ENCODE peak calls at places on chromosomes 3 and 15, in nine cellular contexts. One of them, this sample, is unnamed.

GRCh38 chr3:39917060-39917773 is 107.8 kb downstream of the MYRIP start:
- DNase-seq in heart right ventricle: no peak
- DNase-seq in heart left ventricle: no peak
- DNase-seq in astrocyte of the spinal cord: peak; percentile 7
- DNase-seq in cardiac fibroblast: peak; percentile 57
- DNase-seq in psoas muscle: no peak
- DNase-seq in Caco-2: no peak
- DNase-seq in choroid plexus epithelial cell: no peak
- DNase-seq in upper lobe of left lung: no peak
- DNase-seq in this sample: no peak

GRCh38 chr3:48747703-48748102 is 30.7 kb upstream of the IP6K2 start:
- DNase-seq in heart right ventricle: peak; percentile 41
- DNase-seq in heart left ventricle: no peak
- DNase-seq in astrocyte of the spinal cord: no peak
- DNase-seq in cardiac fibroblast: no peak
- DNase-seq in psoas muscle: peak; percentile 86
- DNase-seq in Caco-2: no peak
- DNase-seq in choroid plexus epithelial cell: no peak
- DNase-seq in upper lobe of left lung: no peak
- DNase-seq in this sample: peak; percentile 33

GRCh38 chr3:15102833-15103232 is 3.9 kb upstream of the RBSN start:
- DNase-seq in heart right ventricle: peak; percentile 46
- DNase-seq in heart left ventricle: no peak
- DNase-seq in astrocyte of the spinal cord: no peak
- DNase-seq in cardiac fibroblast: peak; percentile 26
- DNase-seq in psoas muscle: no peak
- DNase-seq in Caco-2: no peak
- DNase-seq in choroid plexus epithelial cell: no peak
- DNase-seq in upper lobe of left lung: no peak
- DNase-seq in this sample: peak; percentile 72

GRCh38 chr3:19077388-19077787 is 70.9 kb upstream of the KCNH8 start:
- DNase-seq in heart right ventricle: no peak
- DNase-seq in heart left ventricle: no peak
- DNase-seq in astrocyte of the spinal cord: no peak
- DNase-seq in cardiac fibroblast: no peak
- DNase-seq in psoas muscle: no peak
- DNase-seq in Caco-2: no peak
- DNase-seq in choroid plexus epithelial cell: no peak
- DNase-seq in upper lobe of left lung: no peak
- DNase-seq in this sample: no peak

GRCh38 chr3:163476179-163476578 is 1602.1 kb downstream of the SI start:
- DNase-seq in heart right ventricle: no peak
- DNase-seq in heart left ventricle: no peak
- DNase-seq in astrocyte of the spinal cord: peak; percentile 2
- DNase-seq in cardiac fibroblast: peak; percentile 2
- DNase-seq in psoas muscle: no peak
- DNase-seq in Caco-2: peak; percentile 13
- DNase-seq in choroid plexus epithelial cell: peak; percentile 10
- DNase-seq in upper lobe of left lung: no peak
- DNase-seq in this sample: peak; percentile 80

GRCh38 chr15:66858423-66859207 is 156.6 kb downstream of the SMAD6 start:
- DNase-seq in heart right ventricle: no peak
- DNase-seq in heart left ventricle: no peak
- DNase-seq in astrocyte of the spinal cord: no peak
- DNase-seq in cardiac fibroblast: peak; percentile 40
- DNase-seq in psoas muscle: no peak
- DNase-seq in Caco-2: no peak
- DNase-seq in choroid plexus epithelial cell: no peak
- DNase-seq in upper lobe of left lung: no peak
- DNase-seq in this sample: no peak

GRCh38 chr15:66849746-66850077 is 147.7 kb downstream of the SMAD6 start:
- DNase-seq in heart right ventricle: no peak
- DNase-seq in heart left ventricle: no peak
- DNase-seq in astrocyte of the spinal cord: no peak
- DNase-seq in cardiac fibroblast: no peak
- DNase-seq in psoas muscle: no peak
- DNase-seq in Caco-2: no peak
- DNase-seq in choroid plexus epithelial cell: no peak
- DNase-seq in upper lobe of left lung: peak; percentile 2
- DNase-seq in this sample: no peak

GRCh38 chr15:88954431-88955277 is 41.5 kb upstream of the MFGE8 start:
- DNase-seq in heart right ventricle: peak; percentile 53
- DNase-seq in heart left ventricle: peak; percentile 67
- DNase-seq in astrocyte of the spinal cord: peak; percentile 11
- DNase-seq in cardiac fibroblast: peak; percentile 75
- DNase-seq in psoas muscle: peak; percentile 73
- DNase-seq in Caco-2: no peak
- DNase-seq in choroid plexus epithelial cell: peak; percentile 81
- DNase-seq in upper lobe of left lung: no peak
- DNase-seq in this sample: no peak

GRCh38 chr3:100245932-100246331 is 14.9 kb upstream of the TBC1D23 start:
- DNase-seq in heart right ventricle: no peak
- DNase-seq in heart left ventricle: no peak
- DNase-seq in astrocyte of the spinal cord: peak; percentile 46
- DNase-seq in cardiac fibroblast: peak; percentile 52
- DNase-seq in psoas muscle: no peak
- DNase-seq in Caco-2: no peak
- DNase-seq in choroid plexus epithelial cell: peak; percentile 66
- DNase-seq in upper lobe of left lung: no peak
- DNase-seq in this sample: no peak

GRCh38 chr3:45182915-45183881 is 37.0 kb upstream of the CDCP1 start:
- DNase-seq in heart right ventricle: no peak
- DNase-seq in heart left ventricle: no peak
- DNase-seq in astrocyte of the spinal cord: peak; percentile 80
- DNase-seq in cardiac fibroblast: peak; percentile 77
- DNase-seq in psoas muscle: no peak
- DNase-seq in Caco-2: peak; percentile 62
- DNase-seq in choroid plexus epithelial cell: peak; percentile 88
- DNase-seq in upper lobe of left lung: peak; percentile 84
- DNase-seq in this sample: peak; percentile 42

GRCh38 chr15:90851945-90852344 is 16.4 kb upstream of the FURIN start:
- DNase-seq in heart right ventricle: no peak
- DNase-seq in heart left ventricle: no peak
- DNase-seq in astrocyte of the spinal cord: no peak
- DNase-seq in cardiac fibroblast: no peak
- DNase-seq in psoas muscle: no peak
- DNase-seq in Caco-2: no peak
- DNase-seq in choroid plexus epithelial cell: no peak
- DNase-seq in upper lobe of left lung: no peak
- DNase-seq in this sample: no peak

GRCh38 chr15:90400759-90401314 is 12.8 kb downstream of the IQGAP1 start:
- DNase-seq in heart right ventricle: peak; percentile 85
- DNase-seq in heart left ventricle: peak; percentile 63
- DNase-seq in astrocyte of the spinal cord: peak; percentile 97
- DNase-seq in cardiac fibroblast: peak; percentile 97
- DNase-seq in psoas muscle: peak; percentile 75
- DNase-seq in Caco-2: peak; percentile 84
- DNase-seq in choroid plexus epithelial cell: peak; percentile 97
- DNase-seq in upper lobe of left lung: peak; percentile 88
- DNase-seq in this sample: peak; percentile 79

GRCh38 chr15:64842986-64843561 is 1.4 kb downstream of the PLEKHO2 start:
- DNase-seq in heart right ventricle: peak; percentile 66
- DNase-seq in heart left ventricle: peak; percentile 79
- DNase-seq in astrocyte of the spinal cord: peak; percentile 49
- DNase-seq in cardiac fibroblast: peak; percentile 69
- DNase-seq in psoas muscle: peak; percentile 81
- DNase-seq in Caco-2: no peak
- DNase-seq in choroid plexus epithelial cell: peak; percentile 68
- DNase-seq in upper lobe of left lung: peak; percentile 77
- DNase-seq in this sample: no peak

GRCh38 chr3:146818866-146819265 is 213.7 kb upstream of the PLSCR5 start:
- DNase-seq in heart right ventricle: no peak
- DNase-seq in heart left ventricle: no peak
- DNase-seq in astrocyte of the spinal cord: no peak
- DNase-seq in cardiac fibroblast: no peak
- DNase-seq in psoas muscle: no peak
- DNase-seq in Caco-2: no peak
- DNase-seq in choroid plexus epithelial cell: no peak
- DNase-seq in upper lobe of left lung: no peak
- DNase-seq in this sample: no peak

GRCh38 chr15:62822228-62822627 is 220.3 kb upstream of the TPM1 start:
- DNase-seq in heart right ventricle: no peak
- DNase-seq in heart left ventricle: no peak
- DNase-seq in astrocyte of the spinal cord: no peak
- DNase-seq in cardiac fibroblast: no peak
- DNase-seq in psoas muscle: no peak
- DNase-seq in Caco-2: no peak
- DNase-seq in choroid plexus epithelial cell: no peak
- DNase-seq in upper lobe of left lung: no peak
- DNase-seq in this sample: no peak

GRCh38 chr15:62821384-62822131 is 221.0 kb upstream of the TPM1 start:
- DNase-seq in heart right ventricle: no peak
- DNase-seq in heart left ventricle: no peak
- DNase-seq in astrocyte of the spinal cord: no peak
- DNase-seq in cardiac fibroblast: no peak
- DNase-seq in psoas muscle: no peak
- DNase-seq in Caco-2: peak; percentile 32
- DNase-seq in choroid plexus epithelial cell: no peak
- DNase-seq in upper lobe of left lung: no peak
- DNase-seq in this sample: no peak

GRCh38 chr15:62824111-62824737 is 218.3 kb upstream of the TPM1 start:
- DNase-seq in heart right ventricle: no peak
- DNase-seq in heart left ventricle: no peak
- DNase-seq in astrocyte of the spinal cord: peak; percentile 75
- DNase-seq in cardiac fibroblast: peak; percentile 81
- DNase-seq in psoas muscle: no peak
- DNase-seq in Caco-2: no peak
- DNase-seq in choroid plexus epithelial cell: peak; percentile 80
- DNase-seq in upper lobe of left lung: no peak
- DNase-seq in this sample: no peak

GRCh38 chr15:62816342-62817059 is 226.0 kb upstream of the TPM1 start:
- DNase-seq in heart right ventricle: peak; percentile 25
- DNase-seq in heart left ventricle: no peak
- DNase-seq in astrocyte of the spinal cord: no peak
- DNase-seq in cardiac fibroblast: no peak
- DNase-seq in psoas muscle: no peak
- DNase-seq in Caco-2: no peak
- DNase-seq in choroid plexus epithelial cell: no peak
- DNase-seq in upper lobe of left lung: no peak
- DNase-seq in this sample: peak; percentile 31

DNA sequence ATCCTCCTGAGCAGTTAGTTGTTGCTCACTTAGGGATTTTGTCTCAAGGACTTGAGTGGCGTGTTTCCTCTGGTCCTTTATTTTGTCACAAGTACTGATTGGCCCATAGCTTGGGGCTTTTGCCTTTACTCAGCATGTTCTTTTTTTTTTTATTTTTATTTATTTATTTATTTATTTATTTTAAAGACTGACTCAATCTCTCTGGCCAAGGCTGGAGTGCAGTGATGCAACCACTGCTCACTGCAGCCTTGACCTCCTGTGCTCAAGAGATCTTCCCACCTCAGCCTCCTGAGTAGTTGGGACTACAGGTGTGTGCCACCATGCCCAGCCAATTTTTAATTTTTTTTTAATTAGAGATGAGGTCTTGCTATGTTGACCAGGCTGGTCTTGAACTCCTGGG is 223.9 kb upstream of the TPM1 start:
- DNase-seq in heart right ventricle: no peak
- DNase-seq in heart left ventricle: no peak
- DNase-seq in astrocyte of the spinal cord: no peak
- DNase-seq in cardiac fibroblast: peak; percentile 61
- DNase-seq in psoas muscle: no peak
- DNase-seq in Caco-2: no peak
- DNase-seq in choroid plexus epithelial cell: peak; percentile 44
- DNase-seq in upper lobe of left lung: no peak
- DNase-seq in this sample: no peak
- TF ChIP-seq CTCF in heart right ventricle: no peak
- TF ChIP-seq CTCF in heart left ventricle: no peak
- TF ChIP-seq CTCF in astrocyte of the spinal cord: no peak
- TF ChIP-seq CTCF in cardiac fibroblast: no peak
- TF ChIP-seq CTCF in psoas muscle: no peak
- TF ChIP-seq CTCF in Caco-2: no peak
- TF ChIP-seq CTCF in choroid plexus epithelial cell: no peak
- TF ChIP-seq CTCF in upper lobe of left lung: no peak
- TF ChIP-seq CTCF in this sample: no peak

GRCh38 chr3:27714692-27715453 is 7.2 kb downstream of the EOMES start:
- DNase-seq in heart right ventricle: no peak
- DNase-seq in heart left ventricle: peak; percentile 61
- DNase-seq in astrocyte of the spinal cord: no peak
- DNase-seq in cardiac fibroblast: no peak
- DNase-seq in psoas muscle: no peak
- DNase-seq in Caco-2: peak; percentile 65
- DNase-seq in choroid plexus epithelial cell: no peak
- DNase-seq in upper lobe of left lung: no peak
- DNase-seq in this sample: no peak
- H3K4me3 ChIP-seq in heart right ventricle: peak overlapping the region; percentile 31
- H3K4me3 ChIP-seq in heart left ventricle: peak overlapping the region; percentile 69
- H3K4me3 ChIP-seq in astrocyte of the spinal cord: no peak overlapping the region
- H3K4me3 ChIP-seq in cardiac fibroblast: peak overlapping the region; percentile 4
- H3K4me3 ChIP-seq in psoas muscle: peak overlapping the region; percentile 28
- H3K4me3 ChIP-seq in Caco-2: peak overlapping the region; percentile 22
- H3K4me3 ChIP-seq in choroid plexus epithelial cell: no peak overlapping the region
- H3K4me3 ChIP-seq in upper lobe of left lung: peak overlapping the region; percentile 28
- H3K4me3 ChIP-seq in this sample: no peak overlapping the region

GRCh38 chr3:41574900-41575299 is 375.6 kb downstream of the CTNNB1 start:
- DNase-seq in heart right ventricle: no peak
- DNase-seq in heart left ventricle: no peak
- DNase-seq in astrocyte of the spinal cord: no peak
- DNase-seq in cardiac fibroblast: peak; percentile 24
- DNase-seq in psoas muscle: no peak
- DNase-seq in Caco-2: no peak
- DNase-seq in choroid plexus epithelial cell: peak; percentile 37
- DNase-seq in upper lobe of left lung: no peak
- DNase-seq in this sample: no peak
- TF ChIP-seq CTCF in heart right ventricle: peak; percentile 16
- TF ChIP-seq CTCF in heart left ventricle: no peak
- TF ChIP-seq CTCF in astrocyte of the spinal cord: no peak
- TF ChIP-seq CTCF in cardiac fibroblast: no peak
- TF ChIP-seq CTCF in psoas muscle: no peak
- TF ChIP-seq CTCF in Caco-2: no peak
- TF ChIP-seq CTCF in choroid plexus epithelial cell: peak; percentile 39
- TF ChIP-seq CTCF in upper lobe of left lung: no peak
- TF ChIP-seq CTCF in this sample: peak; percentile 51

GRCh38 chr3:165194477-165195135 is 1.6 kb downstream of the SLITRK3 start:
- DNase-seq in heart right ventricle: no peak
- DNase-seq in heart left ventricle: no peak
- DNase-seq in astrocyte of the spinal cord: no peak
- DNase-seq in cardiac fibroblast: no peak
- DNase-seq in psoas muscle: no peak
- DNase-seq in Caco-2: no peak
- DNase-seq in choroid plexus epithelial cell: no peak
- DNase-seq in upper lobe of left lung: no peak
- DNase-seq in this sample: no peak

GRCh38 chr3:165193392-165194268 is 2.6 kb downstream of the SLITRK3 start:
- DNase-seq in heart right ventricle: no peak
- DNase-seq in heart left ventricle: no peak
- DNase-seq in astrocyte of the spinal cord: no peak
- DNase-seq in cardiac fibroblast: no peak
- DNase-seq in psoas muscle: no peak
- DNase-seq in Caco-2: no peak
- DNase-seq in choroid plexus epithelial cell: peak; percentile 2
- DNase-seq in upper lobe of left lung: no peak
- DNase-seq in this sample: no peak

GRCh38 chr3:165191476-165191875 is 4.7 kb downstream of the SLITRK3 start:
- DNase-seq in heart right ventricle: no peak
- DNase-seq in heart left ventricle: no peak
- DNase-seq in astrocyte of the spinal cord: no peak
- DNase-seq in cardiac fibroblast: no peak
- DNase-seq in psoas muscle: no peak
- DNase-seq in Caco-2: no peak
- DNase-seq in choroid plexus epithelial cell: no peak
- DNase-seq in upper lobe of left lung: no peak
- DNase-seq in this sample: no peak

GRCh38 chr3:165195226-165195625 is 958 bp downstream of the SLITRK3 start:
- DNase-seq in heart right ventricle: no peak
- DNase-seq in heart left ventricle: no peak
- DNase-seq in astrocyte of the spinal cord: no peak
- DNase-seq in cardiac fibroblast: no peak
- DNase-seq in psoas muscle: no peak
- DNase-seq in Caco-2: no peak
- DNase-seq in choroid plexus epithelial cell: no peak
- DNase-seq in upper lobe of left lung: no peak
- DNase-seq in this sample: no peak

GRCh38 chr3:165192610-165193192 is 3.5 kb downstream of the SLITRK3 start:
- DNase-seq in heart right ventricle: no peak
- DNase-seq in heart left ventricle: no peak
- DNase-seq in astrocyte of the spinal cord: no peak
- DNase-seq in cardiac fibroblast: no peak
- DNase-seq in psoas muscle: no peak
- DNase-seq in Caco-2: no peak
- DNase-seq in choroid plexus epithelial cell: no peak
- DNase-seq in upper lobe of left lung: no peak
- DNase-seq in this sample: no peak
- H3K4me3 ChIP-seq in heart right ventricle: no peak overlapping the region
- H3K4me3 ChIP-seq in heart left ventricle: no peak overlapping the region
- H3K4me3 ChIP-seq in astrocyte of the spinal cord: no peak overlapping the region
- H3K4me3 ChIP-seq in cardiac fibroblast: no peak overlapping the region
- H3K4me3 ChIP-seq in psoas muscle: no peak overlapping the region
- H3K4me3 ChIP-seq in Caco-2: no peak overlapping the region
- H3K4me3 ChIP-seq in choroid plexus epithelial cell: no peak overlapping the region
- H3K4me3 ChIP-seq in upper lobe of left lung: no peak overlapping the region
- H3K4me3 ChIP-seq in this sample: peak overlapping the region; percentile 57

This sample was measured in LNCaP clone FGC.